ENCODE peak calls at places on chromosomes 16 and 17, in nine cellular contexts. U is cardiac muscle cell, Z is SHP77, X is DMS153, S is HT1080, M is endothelial cell, A is left lung, V is HS-5, O is esophagus squamous epithelium. C is an unnamed sample.

GRCh38 chr16:79672524-79672923 is 72.0 kb upstream of the MAF start:
- DNase-seq in U (no peak), Z (no peak), X (no peak), S (no peak), M (no peak), A (no peak), V (no peak), O (no peak), C (no peak)

GRCh38 chr17:74729368-74729767 is 7.7 kb upstream of the RAB37 start:
- DNase-seq in U (no peak), Z (no peak), X (no peak), S (no peak), M (no peak), A (no peak), V (no peak), O (no peak), C (no peak)

GRCh38 chr17:73015722-73016276 is 76.7 kb downstream of the SLC39A11 start:
- DNase-seq in U (no peak), Z (no peak), X (no peak), S (no peak), M (no peak), A (no peak), V (no peak), O (no peak), C (no peak)

GRCh38 chr17:60079401-60079861 is 710 bp upstream of the HEATR6 start:
- DNase-seq in U (peak; percentile 2), Z (no peak), X (no peak), S (peak; percentile 53), M (no peak), A (no peak), V (no peak), O (no peak), C (no peak)

GRCh38 chr16:72658888-72659717 is 388.8 kb downstream of the ZFHX3 start:
- DNase-seq in U (no peak), Z (no peak), X (no peak), S (no peak), M (no peak), A (no peak), V (no peak), O (no peak), C (no peak)

GRCh38 chr16:65223335-65223734 is 101.5 kb upstream of the CDH11 start:
- DNase-seq in U (no peak), Z (no peak), X (no peak), S (no peak), M (no peak), A (no peak), V (no peak), O (no peak), C (no peak)

GRCh38 chr16:12685806-12686205 is 117.9 kb downstream of the CPPED1 start:
- DNase-seq in U (no peak), Z (no peak), X (no peak), S (no peak), M (no peak), A (peak; percentile 46), V (no peak), O (no peak), C (no peak)

GRCh38 chr17:45262516-45263476 is 902 bp upstream of the SPATA32 start:
- DNase-seq in U (no peak), Z (no peak), X (no peak), S (no peak), M (no peak), A (no peak), V (no peak), O (no peak), C (no peak)

GRCh38 chr16:9372934-9373890 is 281.8 kb downstream of the HAPSTR1 start:
- DNase-seq in U (peak; percentile 28), Z (no peak), X (peak; percentile 63), S (no peak), M (peak; percentile 42), A (no peak), V (no peak), O (no peak), C (no peak)